ENCODE peak calls at places on chromosomes 3 and 15, in seven cellular contexts. One of them, this sample, is unnamed.

GRCh38 chr3:184082465-184082864 is 14.4 kb upstream of the HTR3E start:
- DNase-seq in CD8-positive, alpha-beta T cell: no peak
- DNase-seq in mammary epithelial cell: no peak
- DNase-seq in foreskin fibroblast: no peak
- DNase-seq in breast epithelium: no peak
- DNase-seq in GM12878: no peak
- DNase-seq in H1: no peak
- DNase-seq in this sample: no peak

GRCh38 chr3:155702745-155703581 is 41.9 kb downstream of the PLCH1 start:
- DNase-seq in CD8-positive, alpha-beta T cell: no peak
- DNase-seq in mammary epithelial cell: no peak
- DNase-seq in foreskin fibroblast: no peak
- DNase-seq in breast epithelium: no peak
- DNase-seq in GM12878: no peak
- DNase-seq in H1: no peak
- DNase-seq in this sample: no peak

GRCh38 chr3:130374033-130374432 is 28.6 kb downstream of the COL6A5 start:
- DNase-seq in CD8-positive, alpha-beta T cell: no peak
- DNase-seq in mammary epithelial cell: no peak
- DNase-seq in foreskin fibroblast: no peak
- DNase-seq in breast epithelium: no peak
- DNase-seq in GM12878: no peak
- DNase-seq in H1: no peak
- DNase-seq in this sample: no peak

GRCh38 chr15:79431636-79432344 is at the start of gene MINAR1:
- DNase-seq in CD8-positive, alpha-beta T cell: no peak
- DNase-seq in mammary epithelial cell: peak
- DNase-seq in foreskin fibroblast: peak
- DNase-seq in breast epithelium: no peak
- DNase-seq in GM12878: no peak
- DNase-seq in H1: peak
- DNase-seq in this sample: no peak

GRCh38 chr3:121836069-121836468 is 1.1 kb downstream of the EAF2 start:
- DNase-seq in CD8-positive, alpha-beta T cell: no peak
- DNase-seq in mammary epithelial cell: no peak
- DNase-seq in foreskin fibroblast: no peak
- DNase-seq in breast epithelium: no peak
- DNase-seq in GM12878: no peak
- DNase-seq in H1: no peak
- DNase-seq in this sample: no peak

GRCh38 chr3:135751991-135752390 is 213.5 kb upstream of the PPP2R3A start:
- DNase-seq in CD8-positive, alpha-beta T cell: no peak
- DNase-seq in mammary epithelial cell: no peak
- DNase-seq in foreskin fibroblast: no peak
- DNase-seq in breast epithelium: no peak
- DNase-seq in GM12878: no peak
- DNase-seq in H1: no peak
- DNase-seq in this sample: no peak

GRCh38 chr3:39637807-39638206 is 170.3 kb downstream of the MOBP start:
- DNase-seq in CD8-positive, alpha-beta T cell: no peak
- DNase-seq in mammary epithelial cell: peak
- DNase-seq in foreskin fibroblast: peak
- DNase-seq in breast epithelium: no peak
- DNase-seq in GM12878: no peak
- DNase-seq in H1: no peak
- DNase-seq in this sample: no peak

GRCh38 chr15:63234479-63234878 is 42.9 kb upstream of the APH1B start:
- DNase-seq in CD8-positive, alpha-beta T cell: no peak
- DNase-seq in mammary epithelial cell: peak
- DNase-seq in foreskin fibroblast: peak
- DNase-seq in breast epithelium: peak
- DNase-seq in GM12878: no peak
- DNase-seq in H1: no peak
- DNase-seq in this sample: no peak

GRCh38 chr3:3196148-3196861 is 16.8 kb upstream of the CRBN start:
- DNase-seq in CD8-positive, alpha-beta T cell: no peak
- DNase-seq in mammary epithelial cell: no peak
- DNase-seq in foreskin fibroblast: peak
- DNase-seq in breast epithelium: no peak
- DNase-seq in GM12878: no peak
- DNase-seq in H1: peak
- DNase-seq in this sample: no peak

GRCh38 chr15:28933710-28934445 is 48.1 kb downstream of the APBA2 start:
- DNase-seq in CD8-positive, alpha-beta T cell: no peak
- DNase-seq in mammary epithelial cell: no peak
- DNase-seq in foreskin fibroblast: peak
- DNase-seq in breast epithelium: no peak
- DNase-seq in GM12878: no peak
- DNase-seq in H1: no peak
- DNase-seq in this sample: no peak

GRCh38 chr3:135083179-135083578 is 288.1 kb downstream of the EPHB1 start:
- DNase-seq in CD8-positive, alpha-beta T cell: no peak
- DNase-seq in mammary epithelial cell: no peak
- DNase-seq in foreskin fibroblast: no peak
- DNase-seq in breast epithelium: no peak
- DNase-seq in GM12878: no peak
- DNase-seq in H1: no peak
- DNase-seq in this sample: no peak

GRCh38 chr3:159626598-159626997 is 362.0 kb upstream of the IL12A start:
- DNase-seq in CD8-positive, alpha-beta T cell: no peak
- DNase-seq in mammary epithelial cell: no peak
- DNase-seq in foreskin fibroblast: no peak
- DNase-seq in breast epithelium: no peak
- DNase-seq in GM12878: no peak
- DNase-seq in H1: no peak
- DNase-seq in this sample: no peak

GRCh38 chr15:31101262-31102048 is at the start of gene TRPM1:
- DNase-seq in CD8-positive, alpha-beta T cell: no peak
- DNase-seq in mammary epithelial cell: no peak
- DNase-seq in foreskin fibroblast: no peak
- DNase-seq in breast epithelium: no peak
- DNase-seq in GM12878: no peak
- DNase-seq in H1: peak
- DNase-seq in this sample: no peak

GRCh38 chr3:193732391-193732790 is 139.4 kb downstream of the OPA1 start:
- DNase-seq in CD8-positive, alpha-beta T cell: no peak
- DNase-seq in mammary epithelial cell: peak
- DNase-seq in foreskin fibroblast: peak
- DNase-seq in breast epithelium: no peak
- DNase-seq in GM12878: no peak
- DNase-seq in H1: no peak
- DNase-seq in this sample: no peak

GRCh38 chr3:20811631-20812030 is 625.6 kb upstream of the SGO1 start:
- DNase-seq in CD8-positive, alpha-beta T cell: no peak
- DNase-seq in mammary epithelial cell: no peak
- DNase-seq in foreskin fibroblast: no peak
- DNase-seq in breast epithelium: no peak
- DNase-seq in GM12878: no peak
- DNase-seq in H1: no peak
- DNase-seq in this sample: no peak

GRCh38 chr3:185823280-185824044 is 1.4 kb downstream of the IGF2BP2 start:
- DNase-seq in CD8-positive, alpha-beta T cell: peak
- DNase-seq in mammary epithelial cell: peak
- DNase-seq in foreskin fibroblast: peak
- DNase-seq in breast epithelium: no peak
- DNase-seq in GM12878: no peak
- DNase-seq in H1: peak
- DNase-seq in this sample: no peak

GRCh38 chr3:78427303-78427702 is 1340.5 kb downstream of the ROBO1 start:
- DNase-seq in CD8-positive, alpha-beta T cell: no peak
- DNase-seq in mammary epithelial cell: no peak
- DNase-seq in foreskin fibroblast: peak
- DNase-seq in breast epithelium: no peak
- DNase-seq in GM12878: no peak
- DNase-seq in H1: no peak
- DNase-seq in this sample: no peak

GRCh38 chr15:89469331-89470107 is 26.9 kb downstream of the RHCG start:
- DNase-seq in CD8-positive, alpha-beta T cell: no peak
- DNase-seq in mammary epithelial cell: no peak
- DNase-seq in foreskin fibroblast: no peak
- DNase-seq in breast epithelium: no peak
- DNase-seq in GM12878: no peak
- DNase-seq in H1: no peak
- DNase-seq in this sample: no peak

GRCh38 chr15:66940368-66940767 is 125.0 kb upstream of the SMAD3 start:
- DNase-seq in CD8-positive, alpha-beta T cell: no peak
- DNase-seq in mammary epithelial cell: peak
- DNase-seq in foreskin fibroblast: peak
- DNase-seq in breast epithelium: no peak
- DNase-seq in GM12878: peak
- DNase-seq in H1: no peak
- DNase-seq in this sample: no peak

GRCh38 chr15:79673416-79674123 is 223.2 kb downstream of the MTHFS start:
- DNase-seq in CD8-positive, alpha-beta T cell: no peak
- DNase-seq in mammary epithelial cell: peak
- DNase-seq in foreskin fibroblast: peak
- DNase-seq in breast epithelium: no peak
- DNase-seq in GM12878: peak
- DNase-seq in H1: peak
- DNase-seq in this sample: no peak

GRCh38 chr3:166013073-166013679 is 176.0 kb upstream of the BCHE start:
- DNase-seq in CD8-positive, alpha-beta T cell: no peak
- DNase-seq in mammary epithelial cell: peak
- DNase-seq in foreskin fibroblast: peak
- DNase-seq in breast epithelium: no peak
- DNase-seq in GM12878: no peak
- DNase-seq in H1: no peak
- DNase-seq in this sample: no peak

GRCh38 chr15:100727291-100727851 is 125.0 kb downstream of the ASB7 start:
- DNase-seq in CD8-positive, alpha-beta T cell: no peak
- DNase-seq in mammary epithelial cell: peak
- DNase-seq in foreskin fibroblast: no peak
- DNase-seq in breast epithelium: peak
- DNase-seq in GM12878: no peak
- DNase-seq in H1: peak
- DNase-seq in this sample: no peak

GRCh38 chr3:47057212-47057671 is 77.8 kb downstream of the NBEAL2 start:
- DNase-seq in CD8-positive, alpha-beta T cell: peak
- DNase-seq in mammary epithelial cell: peak
- DNase-seq in foreskin fibroblast: peak
- DNase-seq in breast epithelium: no peak
- DNase-seq in GM12878: no peak
- DNase-seq in H1: no peak
- DNase-seq in this sample: no peak

GRCh38 chr3:120244834-120245225 is 40.2 kb downstream of the GPR156 start:
- DNase-seq in CD8-positive, alpha-beta T cell: no peak
- DNase-seq in mammary epithelial cell: no peak
- DNase-seq in foreskin fibroblast: peak
- DNase-seq in breast epithelium: no peak
- DNase-seq in GM12878: no peak
- DNase-seq in H1: no peak
- DNase-seq in this sample: no peak

GRCh38 chr3:64798316-64798715 is 110.5 kb upstream of the ADAMTS9 start:
- DNase-seq in CD8-positive, alpha-beta T cell: no peak
- DNase-seq in mammary epithelial cell: no peak
- DNase-seq in foreskin fibroblast: no peak
- DNase-seq in breast epithelium: peak
- DNase-seq in GM12878: no peak
- DNase-seq in H1: no peak
- DNase-seq in this sample: no peak

GRCh38 chr3:111803123-111803593 is 55.9 kb upstream of the PHLDB2 start:
- DNase-seq in CD8-positive, alpha-beta T cell: no peak
- DNase-seq in mammary epithelial cell: peak
- DNase-seq in foreskin fibroblast: peak
- DNase-seq in breast epithelium: peak
- DNase-seq in GM12878: no peak
- DNase-seq in H1: no peak
- DNase-seq in this sample: no peak

GRCh38 chr3:97764186-97765055 is at the start of gene ARL6:
- DNase-seq in CD8-positive, alpha-beta T cell: peak
- DNase-seq in mammary epithelial cell: peak
- DNase-seq in foreskin fibroblast: peak
- DNase-seq in breast epithelium: peak
- DNase-seq in GM12878: peak
- DNase-seq in H1: peak
- DNase-seq in this sample: peak

GRCh38 chr15:52803543-52804306 is 13.6 kb upstream of the ONECUT1 start:
- DNase-seq in CD8-positive, alpha-beta T cell: no peak
- DNase-seq in mammary epithelial cell: no peak
- DNase-seq in foreskin fibroblast: no peak
- DNase-seq in breast epithelium: no peak
- DNase-seq in GM12878: no peak
- DNase-seq in H1: no peak
- DNase-seq in this sample: no peak

GRCh38 chr15:44798815-44799214 is 62.5 kb downstream of the TRIM69 start:
- DNase-seq in CD8-positive, alpha-beta T cell: no peak
- DNase-seq in mammary epithelial cell: no peak
- DNase-seq in foreskin fibroblast: peak
- DNase-seq in breast epithelium: no peak
- DNase-seq in GM12878: no peak
- DNase-seq in H1: no peak
- DNase-seq in this sample: no peak

GRCh38 chr3:98814799-98815450 is 51.8 kb downstream of the ST3GAL6 start:
- DNase-seq in CD8-positive, alpha-beta T cell: no peak
- DNase-seq in mammary epithelial cell: peak
- DNase-seq in foreskin fibroblast: peak
- DNase-seq in breast epithelium: no peak
- DNase-seq in GM12878: no peak
- DNase-seq in H1: no peak
- DNase-seq in this sample: no peak

GRCh38 chr15:91942676-91943417 is 89.3 kb downstream of the SLCO3A1 start:
- DNase-seq in CD8-positive, alpha-beta T cell: no peak
- DNase-seq in mammary epithelial cell: peak
- DNase-seq in foreskin fibroblast: peak
- DNase-seq in breast epithelium: peak
- DNase-seq in GM12878: no peak
- DNase-seq in H1: no peak
- DNase-seq in this sample: peak
- H3K4me3 ChIP-seq in CD8-positive, alpha-beta T cell: no peak
- H3K4me3 ChIP-seq in mammary epithelial cell: no peak
- H3K4me3 ChIP-seq in foreskin fibroblast: peak
- H3K4me3 ChIP-seq in breast epithelium: peak
- H3K4me3 ChIP-seq in GM12878: no peak
- H3K4me3 ChIP-seq in H1: no peak
- H3K4me3 ChIP-seq in this sample: peak

GRCh38 chr3:150925751-150926201 is 20.5 kb upstream of the MINDY4B start:
- DNase-seq in CD8-positive, alpha-beta T cell: peak
- DNase-seq in mammary epithelial cell: peak
- DNase-seq in foreskin fibroblast: peak
- DNase-seq in breast epithelium: no peak
- DNase-seq in GM12878: no peak
- DNase-seq in H1: peak
- DNase-seq in this sample: no peak
- TF ChIP-seq CTCF in CD8-positive, alpha-beta T cell: peak
- TF ChIP-seq CTCF in mammary epithelial cell: peak
- TF ChIP-seq CTCF in foreskin fibroblast: peak
- TF ChIP-seq CTCF in breast epithelium: peak
- TF ChIP-seq CTCF in GM12878: peak
- TF ChIP-seq CTCF in H1: peak
- TF ChIP-seq CTCF in this sample: peak

GRCh38 chr15:71506946-71507345 is 303.4 kb upstream of the NR2E3 start:
- DNase-seq in CD8-positive, alpha-beta T cell: no peak
- DNase-seq in mammary epithelial cell: no peak
- DNase-seq in foreskin fibroblast: no peak
- DNase-seq in breast epithelium: no peak
- DNase-seq in GM12878: no peak
- DNase-seq in H1: no peak
- DNase-seq in this sample: no peak
- H3K4me3 ChIP-seq in CD8-positive, alpha-beta T cell: no peak
- H3K4me3 ChIP-seq in mammary epithelial cell: no peak
- H3K4me3 ChIP-seq in foreskin fibroblast: no peak
- H3K4me3 ChIP-seq in breast epithelium: no peak
- H3K4me3 ChIP-seq in GM12878: no peak
- H3K4me3 ChIP-seq in H1: no peak
- H3K4me3 ChIP-seq in this sample: no peak

GRCh38 chr15:57611938-57612337 is 20.2 kb downstream of the MYZAP start:
- DNase-seq in CD8-positive, alpha-beta T cell: no peak
- DNase-seq in mammary epithelial cell: peak
- DNase-seq in foreskin fibroblast: peak
- DNase-seq in breast epithelium: peak
- DNase-seq in GM12878: no peak
- DNase-seq in H1: no peak
- DNase-seq in this sample: no peak
- TF ChIP-seq CTCF in CD8-positive, alpha-beta T cell: no peak
- TF ChIP-seq CTCF in mammary epithelial cell: peak
- TF ChIP-seq CTCF in foreskin fibroblast: peak
- TF ChIP-seq CTCF in breast epithelium: peak
- TF ChIP-seq CTCF in GM12878: no peak
- TF ChIP-seq CTCF in H1: peak
- TF ChIP-seq CTCF in this sample: peak